ENCODE peak calls at places on chromosomes 3 and 15, in eight cellular contexts. One of them, this sample, is unnamed.

GRCh38 chr15:100873029-100873677 is 6.5 kb upstream of the ALDH1A3 start:
- DNase-seq in stomach: peak
- DNase-seq in body of pancreas: peak
- DNase-seq in RWPE1: peak
- DNase-seq in thyroid gland: peak
- DNase-seq in pancreas: peak
- DNase-seq in psoas muscle: no peak
- DNase-seq in endodermal cell: peak
- DNase-seq in this sample: peak

GRCh38 chr3:27544372-27544865 is 60.2 kb upstream of the SLC4A7 start:
- DNase-seq in stomach: no peak
- DNase-seq in body of pancreas: no peak
- DNase-seq in RWPE1: peak
- DNase-seq in thyroid gland: no peak
- DNase-seq in pancreas: no peak
- DNase-seq in psoas muscle: no peak
- DNase-seq in endodermal cell: peak
- DNase-seq in this sample: no peak

GRCh38 chr3:50226888-50227389 is 9.1 kb upstream of the GNAI2 start:
- DNase-seq in stomach: peak
- DNase-seq in body of pancreas: no peak
- DNase-seq in RWPE1: no peak
- DNase-seq in thyroid gland: peak
- DNase-seq in pancreas: no peak
- DNase-seq in psoas muscle: peak
- DNase-seq in endodermal cell: no peak
- DNase-seq in this sample: peak

GRCh38 chr15:67820992-67821783 is 4.1 kb upstream of the SKOR1 start:
- DNase-seq in stomach: peak
- DNase-seq in body of pancreas: peak
- DNase-seq in RWPE1: peak
- DNase-seq in thyroid gland: peak
- DNase-seq in pancreas: peak
- DNase-seq in psoas muscle: peak
- DNase-seq in endodermal cell: peak
- DNase-seq in this sample: no peak

GRCh38 chr3:13822042-13822441 is 57.8 kb downstream of the WNT7A start:
- DNase-seq in stomach: no peak
- DNase-seq in body of pancreas: no peak
- DNase-seq in RWPE1: peak
- DNase-seq in thyroid gland: no peak
- DNase-seq in pancreas: no peak
- DNase-seq in psoas muscle: peak
- DNase-seq in endodermal cell: no peak
- DNase-seq in this sample: no peak

GRCh38 chr15:92617197-92618037 is 38.2 kb downstream of the FAM174B start:
- DNase-seq in stomach: peak
- DNase-seq in body of pancreas: peak
- DNase-seq in RWPE1: no peak
- DNase-seq in thyroid gland: peak
- DNase-seq in pancreas: peak
- DNase-seq in psoas muscle: peak
- DNase-seq in endodermal cell: peak
- DNase-seq in this sample: no peak

GRCh38 chr3:16319307-16319706 is 54.3 kb downstream of the OXNAD1 start:
- DNase-seq in stomach: peak
- DNase-seq in body of pancreas: peak
- DNase-seq in RWPE1: no peak
- DNase-seq in thyroid gland: peak
- DNase-seq in pancreas: no peak
- DNase-seq in psoas muscle: no peak
- DNase-seq in endodermal cell: peak
- DNase-seq in this sample: no peak

GRCh38 chr15:82174471-82174870 is 88.1 kb downstream of the EFL1 start:
- DNase-seq in stomach: no peak
- DNase-seq in body of pancreas: no peak
- DNase-seq in RWPE1: no peak
- DNase-seq in thyroid gland: no peak
- DNase-seq in pancreas: no peak
- DNase-seq in psoas muscle: no peak
- DNase-seq in endodermal cell: no peak
- DNase-seq in this sample: no peak

GRCh38 chr3:5198986-5199731 is 11.7 kb downstream of the EDEM1 start:
- DNase-seq in stomach: no peak
- DNase-seq in body of pancreas: no peak
- DNase-seq in RWPE1: no peak
- DNase-seq in thyroid gland: no peak
- DNase-seq in pancreas: no peak
- DNase-seq in psoas muscle: no peak
- DNase-seq in endodermal cell: no peak
- DNase-seq in this sample: no peak

GRCh38 chr3:114151091-114151490 is 27.8 kb downstream of the DRD3 start:
- DNase-seq in stomach: no peak
- DNase-seq in body of pancreas: no peak
- DNase-seq in RWPE1: no peak
- DNase-seq in thyroid gland: no peak
- DNase-seq in pancreas: no peak
- DNase-seq in psoas muscle: no peak
- DNase-seq in endodermal cell: no peak
- DNase-seq in this sample: no peak

GRCh38 chr3:181711325-181712135 is at the start of gene SOX2:
- DNase-seq in stomach: peak
- DNase-seq in body of pancreas: peak
- DNase-seq in RWPE1: peak
- DNase-seq in thyroid gland: no peak
- DNase-seq in pancreas: peak
- DNase-seq in psoas muscle: no peak
- DNase-seq in endodermal cell: peak
- DNase-seq in this sample: peak

GRCh38 chr3:152056073-152056472 is 182.6 kb downstream of the SUCNR1 start:
- DNase-seq in stomach: no peak
- DNase-seq in body of pancreas: no peak
- DNase-seq in RWPE1: no peak
- DNase-seq in thyroid gland: no peak
- DNase-seq in pancreas: no peak
- DNase-seq in psoas muscle: no peak
- DNase-seq in endodermal cell: no peak
- DNase-seq in this sample: no peak

GRCh38 chr3:83216919-83217594 is 1455.6 kb upstream of the GBE1 start:
- DNase-seq in stomach: no peak
- DNase-seq in body of pancreas: no peak
- DNase-seq in RWPE1: no peak
- DNase-seq in thyroid gland: no peak
- DNase-seq in pancreas: no peak
- DNase-seq in psoas muscle: peak
- DNase-seq in endodermal cell: no peak
- DNase-seq in this sample: no peak

GRCh38 chr3:45088543-45088942 is 57.6 kb downstream of the CDCP1 start:
- DNase-seq in stomach: peak
- DNase-seq in body of pancreas: peak
- DNase-seq in RWPE1: no peak
- DNase-seq in thyroid gland: peak
- DNase-seq in pancreas: peak
- DNase-seq in psoas muscle: no peak
- DNase-seq in endodermal cell: no peak
- DNase-seq in this sample: no peak

GRCh38 chr3:179100652-179101051 is 29.0 kb upstream of the ZMAT3 start:
- DNase-seq in stomach: no peak
- DNase-seq in body of pancreas: no peak
- DNase-seq in RWPE1: peak
- DNase-seq in thyroid gland: no peak
- DNase-seq in pancreas: no peak
- DNase-seq in psoas muscle: no peak
- DNase-seq in endodermal cell: no peak
- DNase-seq in this sample: no peak

GRCh38 chr3:58120075-58120812 is 90.5 kb downstream of the DNASE1L3 start:
- DNase-seq in stomach: peak
- DNase-seq in body of pancreas: peak
- DNase-seq in RWPE1: no peak
- DNase-seq in thyroid gland: no peak
- DNase-seq in pancreas: peak
- DNase-seq in psoas muscle: no peak
- DNase-seq in endodermal cell: no peak
- DNase-seq in this sample: no peak

DNA sequence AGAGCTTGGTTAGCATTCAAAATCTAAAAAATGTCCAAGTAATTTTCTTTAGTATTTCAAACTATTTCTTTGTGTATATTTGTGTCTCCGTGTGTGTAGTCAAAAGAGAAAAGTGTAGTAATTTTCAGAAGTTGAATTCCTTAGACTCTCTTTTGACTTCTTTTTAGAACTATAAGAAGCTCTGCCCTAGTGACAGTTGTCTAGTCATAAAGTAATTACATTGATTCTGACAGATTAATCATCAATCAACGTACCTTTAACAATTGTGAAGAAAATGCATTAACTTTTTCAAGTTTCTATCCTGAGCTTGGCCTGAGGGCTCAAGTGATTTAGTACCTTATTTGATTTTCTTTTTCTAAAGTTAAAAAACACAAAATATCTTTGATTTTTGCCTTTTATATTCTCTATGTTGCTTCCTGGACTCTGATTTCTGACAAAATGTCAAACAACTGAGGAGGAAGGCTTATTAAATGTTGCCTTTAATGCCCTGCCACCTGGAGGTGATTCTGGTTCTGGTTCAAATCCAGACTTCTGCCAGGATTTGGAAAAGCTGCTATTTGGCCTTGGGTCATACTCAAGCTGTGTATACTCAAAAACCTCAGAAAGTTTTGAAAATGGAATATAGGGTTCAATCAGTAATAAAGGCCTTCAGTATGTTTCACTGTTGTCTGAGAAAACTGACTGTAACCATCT is 653.6 kb downstream of the NSUN3 start:
- DNase-seq in stomach: peak
- DNase-seq in body of pancreas: peak
- DNase-seq in RWPE1: no peak
- DNase-seq in thyroid gland: no peak
- DNase-seq in pancreas: peak
- DNase-seq in psoas muscle: no peak
- DNase-seq in endodermal cell: peak
- DNase-seq in this sample: no peak
- TF ChIP-seq CTCF in stomach: no peak
- TF ChIP-seq CTCF in body of pancreas: peak
- TF ChIP-seq CTCF in RWPE1: no peak
- TF ChIP-seq CTCF in thyroid gland: no peak
- TF ChIP-seq CTCF in pancreas: no peak
- TF ChIP-seq CTCF in psoas muscle: no peak
- TF ChIP-seq CTCF in endodermal cell: peak
- TF ChIP-seq CTCF in this sample: no peak

GRCh38 chr3:8239095-8239494 is 262.5 kb upstream of the LMCD1 start:
- DNase-seq in stomach: peak
- DNase-seq in body of pancreas: peak
- DNase-seq in RWPE1: no peak
- DNase-seq in thyroid gland: no peak
- DNase-seq in pancreas: no peak
- DNase-seq in psoas muscle: no peak
- DNase-seq in endodermal cell: no peak
- DNase-seq in this sample: no peak
- H3K27ac ChIP-seq in stomach: no peak
- H3K27ac ChIP-seq in body of pancreas: no peak
- H3K27ac ChIP-seq in RWPE1: no peak
- H3K27ac ChIP-seq in thyroid gland: no peak
- H3K27ac ChIP-seq in pancreas: no peak
- H3K27ac ChIP-seq in psoas muscle: no peak
- H3K27ac ChIP-seq in endodermal cell: no peak
- H3K27ac ChIP-seq in this sample: no peak

GRCh38 chr15:96343529-96344072 is 13.1 kb downstream of the NR2F2 start:
- DNase-seq in stomach: no peak
- DNase-seq in body of pancreas: no peak
- DNase-seq in RWPE1: no peak
- DNase-seq in thyroid gland: no peak
- DNase-seq in pancreas: no peak
- DNase-seq in psoas muscle: peak
- DNase-seq in endodermal cell: peak
- DNase-seq in this sample: no peak
- TF ChIP-seq CTCF in stomach: no peak
- TF ChIP-seq CTCF in body of pancreas: no peak
- TF ChIP-seq CTCF in RWPE1: no peak
- TF ChIP-seq CTCF in thyroid gland: no peak
- TF ChIP-seq CTCF in pancreas: no peak
- TF ChIP-seq CTCF in psoas muscle: no peak
- TF ChIP-seq CTCF in endodermal cell: no peak
- TF ChIP-seq CTCF in this sample: no peak

GRCh38 chr3:82053236-82053635 is 291.8 kb upstream of the GBE1 start:
- DNase-seq in stomach: no peak
- DNase-seq in body of pancreas: no peak
- DNase-seq in RWPE1: no peak
- DNase-seq in thyroid gland: no peak
- DNase-seq in pancreas: no peak
- DNase-seq in psoas muscle: no peak
- DNase-seq in endodermal cell: no peak
- DNase-seq in this sample: no peak
- H3K27ac ChIP-seq in stomach: no peak
- H3K27ac ChIP-seq in body of pancreas: no peak
- H3K27ac ChIP-seq in RWPE1: no peak
- H3K27ac ChIP-seq in thyroid gland: no peak
- H3K27ac ChIP-seq in pancreas: no peak
- H3K27ac ChIP-seq in psoas muscle: no peak
- H3K27ac ChIP-seq in endodermal cell: no peak
- H3K27ac ChIP-seq in this sample: no peak

GRCh38 chr3:109553573-109554371 is 216.4 kb upstream of the DPPA4 start:
- DNase-seq in stomach: no peak
- DNase-seq in body of pancreas: no peak
- DNase-seq in RWPE1: no peak
- DNase-seq in thyroid gland: no peak
- DNase-seq in pancreas: no peak
- DNase-seq in psoas muscle: no peak
- DNase-seq in endodermal cell: no peak
- DNase-seq in this sample: no peak
- TF ChIP-seq CTCF in stomach: no peak
- TF ChIP-seq CTCF in body of pancreas: no peak
- TF ChIP-seq CTCF in RWPE1: no peak
- TF ChIP-seq CTCF in thyroid gland: no peak
- TF ChIP-seq CTCF in pancreas: no peak
- TF ChIP-seq CTCF in psoas muscle: no peak
- TF ChIP-seq CTCF in endodermal cell: peak
- TF ChIP-seq CTCF in this sample: no peak

This sample was measured in dorsolateral prefrontal cortex.